ENCODE peak calls at places on chromosomes 16 and 17, in six cellular contexts. C, S, O, Y, P and A are unnamed samples.

GRCh38 chr17:62737513-62737912 is 70.6 kb downstream of the MARCHF10 start:
- DNase-seq in C (peak; percentile 88), O (no peak), S (no peak), P (no peak), Y (no peak), A (no peak)

GRCh38 chr16:81562174-81562849 is 117.7 kb downstream of the CMIP start:
- DNase-seq in Y (no peak), C (no peak), S (no peak), O (peak; percentile 5), P (no peak), A (no peak)

GRCh38 chr17:57186231-57187019 is 69.9 kb upstream of the MSI2 start:
- DNase-seq in Y (no peak), S (no peak), O (peak; percentile 58), P (no peak), C (no peak), A (no peak)

GRCh38 chr16:3999890-4000325 is 116.3 kb downstream of the ADCY9 start:
- DNase-seq in S (peak; percentile 86), Y (no peak), C (no peak), P (peak; percentile 16), O (no peak), A (no peak)

GRCh38 chr16:89343501-89344291 is 126.2 kb downstream of the ZNF778 start:
- DNase-seq in O (no peak), C (peak; percentile 45), P (no peak), S (peak; percentile 90), Y (no peak), A (peak; percentile 47)

GRCh38 chr17:74484066-74484465 is 17.6 kb downstream of the CD300A start:
- DNase-seq in Y (no peak), C (no peak), O (no peak), P (no peak), S (no peak), A (no peak)

GRCh38 chr17:12898110-12898509 is 108.8 kb downstream of the ARHGAP44 start:
- DNase-seq in Y (no peak), C (no peak), S (no peak), O (no peak), P (no peak), A (no peak)

GRCh38 chr16:50627419-50627818 is 53.7 kb downstream of the SNX20 start:
- DNase-seq in C (peak; percentile 16), O (peak; percentile 74), S (peak; percentile 12), P (peak; percentile 14), Y (no peak), A (peak; percentile 31)

GRCh38 chr17:27256225-27257030 is 37.5 kb upstream of the WSB1 start:
- DNase-seq in S (peak; percentile 90), Y (no peak), C (no peak), O (no peak), P (no peak), A (no peak)

GRCh38 chr17:36723459-36723858 is 122.1 kb downstream of the MRM1 start:
- DNase-seq in O (no peak), C (no peak), P (no peak), S (no peak), Y (no peak), A (no peak)

GRCh38 chr16:595942-596735 is 6.3 kb downstream of the RAB40C start:
- DNase-seq in O (peak; percentile 19), C (peak; percentile 64), Y (no peak), S (no peak), P (no peak), A (no peak)

GRCh38 chr16:7805997-7806396 is 473.4 kb downstream of the RBFOX1 start:
- DNase-seq in O (no peak), Y (no peak), C (no peak), P (no peak), S (no peak), A (no peak)

GRCh38 chr17:64687959-64688358 is 25.9 kb upstream of the SMURF2 start:
- DNase-seq in P (no peak), O (no peak), S (no peak), C (peak; percentile 81), Y (no peak), A (no peak)

GRCh38 chr17:27224526-27225315 is 69.2 kb upstream of the WSB1 start:
- DNase-seq in P (no peak), Y (no peak), O (no peak), S (peak; percentile 33), C (no peak), A (no peak)

GRCh38 chr17:59846391-59847165 is 46.2 kb downstream of the TUBD1 start:
- DNase-seq in Y (no peak), S (peak; percentile 90), O (peak; percentile 53), P (no peak), C (peak; percentile 95), A (no peak)

GRCh38 chr17:42342242-42343008 is 45.8 kb downstream of the STAT3 start:
- DNase-seq in P (no peak), C (no peak), S (peak; percentile 69), O (no peak), Y (no peak), A (no peak)

GRCh38 chr17:77602062-77602746 is 356.3 kb upstream of the TNRC6C start:
- DNase-seq in S (peak; percentile 65), O (peak; percentile 88), Y (no peak), C (peak; percentile 80), P (no peak), A (no peak)

GRCh38 chr17:74235040-74235581 is 21.7 kb downstream of the TTYH2 start:
- DNase-seq in C (no peak), Y (no peak), S (no peak), O (no peak), P (peak; percentile 36), A (no peak)

GRCh38 chr17:48213797-48214196 is 106.2 kb downstream of the SNX11 start:
- DNase-seq in O (no peak), C (no peak), Y (no peak), S (no peak), P (no peak), A (no peak)

GRCh38 chr17:77437017-77437416 is 296.2 kb downstream of the SEC14L1 start:
- DNase-seq in O (peak; percentile 85), S (peak; percentile 88), Y (no peak), C (no peak), P (no peak), A (no peak)

GRCh38 chr17:32223703-32224102 is 41.9 kb upstream of the RHBDL3 start:
- DNase-seq in O (no peak), P (no peak), C (no peak), S (no peak), Y (no peak), A (no peak)

GRCh38 chr17:32227910-32228309 is 37.7 kb upstream of the RHBDL3 start:
- DNase-seq in Y (no peak), S (no peak), P (no peak), O (no peak), C (no peak), A (no peak)

GRCh38 chr17:32226881-32227280 is 38.8 kb upstream of the RHBDL3 start:
- DNase-seq in Y (no peak), P (no peak), O (no peak), C (no peak), S (no peak), A (no peak)

GRCh38 chr17:32222621-32223020 is 43.0 kb upstream of the RHBDL3 start:
- DNase-seq in S (no peak), C (peak; percentile 65), P (no peak), Y (no peak), O (no peak), A (no peak)
- TF ChIP-seq CTCF in S (no peak), C (peak; percentile 33), P (no peak), Y (no peak), O (no peak), A (no peak)

GRCh38 chr17:49495842-49496182 is 719 bp downstream of the NGFR start:
- DNase-seq in C (no peak), Y (no peak), P (no peak), S (no peak), O (no peak), A (peak; percentile 40)

GRCh38 chr17:49496866-49497146 is 1.7 kb downstream of the NGFR start:
- DNase-seq in P (no peak), Y (no peak), C (no peak), S (peak; percentile 3), O (no peak), A (no peak)

GRCh38 chr17:49494399-49494798 is 694 bp upstream of the NGFR start:
- DNase-seq in C (no peak), P (no peak), O (no peak), Y (no peak), S (no peak), A (no peak)

GRCh38 chr17:49496183-49496865 is 1.2 kb downstream of the NGFR start:
- DNase-seq in O (peak; percentile 85), S (peak; percentile 58), Y (peak; percentile 74), P (peak; percentile 76), C (peak; percentile 59), A (peak; percentile 96)

GRCh38 chr17:49494937-49495841 is at the start of gene NGFR:
- DNase-seq in O (peak; percentile 56), P (peak; percentile 78), S (peak; percentile 14), Y (peak; percentile 63), C (peak; percentile 44), A (peak; percentile 72)
- TF ChIP-seq CTCF in O (no peak), P (peak; percentile 31), S (no peak), Y (no peak), C (peak; percentile 24), A (no peak)

DNA sequence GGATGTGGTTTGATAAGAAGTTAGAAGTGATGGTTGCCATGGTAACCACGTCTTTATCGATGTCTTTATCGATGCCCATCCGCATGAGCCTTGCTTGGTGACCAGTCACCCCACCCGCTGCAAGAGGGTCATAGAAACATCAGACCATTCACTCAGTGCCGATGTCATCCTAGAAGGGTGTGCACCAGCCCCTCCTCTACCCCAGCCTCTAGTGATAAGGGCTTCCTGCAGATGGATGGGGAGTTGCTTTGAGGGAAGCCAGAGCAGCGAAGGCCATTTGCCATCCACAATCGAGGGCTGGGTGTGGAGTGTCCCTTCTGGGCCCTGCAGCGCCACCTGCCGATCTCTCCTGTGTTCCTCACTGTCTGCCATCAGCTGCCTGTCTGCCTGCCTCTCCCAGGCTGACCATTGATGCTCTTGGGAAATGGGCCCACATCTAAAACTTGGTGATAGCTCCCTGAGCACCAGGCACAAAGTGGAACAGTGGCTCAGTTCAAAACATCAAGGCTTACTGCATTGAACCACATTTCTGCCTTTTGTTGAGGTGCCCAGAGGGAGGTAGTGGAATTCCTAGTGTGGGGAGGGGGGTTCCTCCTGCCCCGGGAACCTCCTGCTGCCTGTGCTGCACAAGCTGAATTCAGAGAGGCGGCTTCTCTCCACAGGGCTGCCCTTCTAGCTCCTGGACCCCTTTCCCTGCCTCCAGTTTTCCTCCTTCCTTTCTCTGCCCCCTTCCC is 8.9 kb downstream of the CALB2 start:
- DNase-seq in C (peak; percentile 25), O (no peak), Y (no peak), S (peak; percentile 38), P (peak; percentile 79), A (peak; percentile 80)
- TF ChIP-seq CTCF in C (peak; percentile 84), O (peak; percentile 14), Y (peak; percentile 72), S (peak; percentile 78), P (peak; percentile 78), A (peak; percentile 66)

GRCh38 chr17:17213775-17214174 is 7.6 kb upstream of the PLD6 start:
- DNase-seq in O (no peak), P (no peak), Y (no peak), S (no peak), C (no peak), A (no peak)

GRCh38 chr17:17215575-17215974 is 9.4 kb upstream of the PLD6 start:
- DNase-seq in Y (no peak), S (no peak), C (no peak), O (no peak), P (no peak), A (no peak)

GRCh38 chr17:17216236-17216635 is 10.1 kb upstream of the PLD6 start:
- DNase-seq in O (no peak), P (no peak), S (no peak), Y (no peak), C (no peak), A (no peak)

GRCh38 chr17:17214646-17215436 is 8.7 kb upstream of the PLD6 start:
- DNase-seq in O (peak; percentile 9), C (no peak), Y (no peak), P (no peak), S (no peak), A (no peak)

GRCh38 chr17:17216776-17217175 is 10.6 kb upstream of the PLD6 start:
- DNase-seq in O (no peak), S (no peak), Y (no peak), C (no peak), P (no peak), A (no peak)
- TF ChIP-seq CTCF in O (no peak), S (no peak), Y (no peak), C (peak; percentile 28), P (no peak), A (no peak)